ENCODE peak calls at places on chromosomes 11 and 22, in six cellular contexts. D is HCT116, Z is H1, H is WTC11, M is GM12878, C is HepG2. V is an unnamed sample.

GRCh38 chr22:31748490-31748889 is 1.4 kb downstream of the PRR14L start:
- DNase-seq in D (no peak), Z (no peak), H (no peak), M (no peak), C (no peak), V (no peak)

GRCh38 chr11:1889527-1889930 is 2.2 kb downstream of the PRR33 start:
- DNase-seq in D (no peak), Z (no peak), H (no peak), M (no peak), C (no peak), V (no peak)

GRCh38 chr22:23395476-23396361 is 184.4 kb downstream of the IGLL1 start:
- DNase-seq in D (no peak), Z (no peak), H (peak), M (no peak), C (no peak), V (no peak)

GRCh38 chr11:58301576-58301975 is 33.5 kb upstream of the OR10W1 start:
- DNase-seq in D (no peak), Z (no peak), H (no peak), M (no peak), C (no peak), V (no peak)

GRCh38 chr11:4098026-4098621 is 3.5 kb downstream of the RRM1 start:
- DNase-seq in D (no peak), Z (no peak), H (no peak), M (no peak), C (no peak), V (no peak)

GRCh38 chr11:66600219-66600923 is 7.4 kb downstream of the CCS start:
- DNase-seq in D (no peak), Z (no peak), H (no peak), M (no peak), C (no peak), V (peak)

GRCh38 chr11:60942970-60943565 is 8.9 kb downstream of the SLC15A3 start:
- DNase-seq in D (no peak), Z (no peak), H (no peak), M (no peak), C (no peak), V (no peak)

GRCh38 chr11:86497310-86497709 is 122.6 kb downstream of the CCDC81 start:
- DNase-seq in D (no peak), Z (no peak), H (no peak), M (no peak), C (no peak), V (no peak)

GRCh38 chr11:1748467-1749019 is 1.9 kb downstream of the IFITM10 start:
- DNase-seq in D (no peak), Z (no peak), H (no peak), M (no peak), C (no peak), V (no peak)

GRCh38 chr22:43088616-43088978 is 594 bp downstream of the TTLL1 start:
- DNase-seq in D (no peak), Z (no peak), H (no peak), M (no peak), C (no peak), V (no peak)

GRCh38 chr11:83456075-83456474 is 169.9 kb upstream of the CCDC90B start:
- DNase-seq in D (no peak), Z (no peak), H (peak), M (no peak), C (no peak), V (no peak)

GRCh38 chr11:26465270-26465669 is 106.8 kb downstream of the MUC15 start:
- DNase-seq in D (no peak), Z (no peak), H (no peak), M (no peak), C (no peak), V (no peak)

GRCh38 chr22:36221799-36222751 is 17.3 kb downstream of the APOL2 start:
- DNase-seq in D (peak), Z (peak), H (peak), M (no peak), C (peak), V (peak)

GRCh38 chr11:16000065-16000464 is 356.3 kb downstream of the SOX6 start:
- DNase-seq in D (no peak), Z (no peak), H (no peak), M (no peak), C (no peak), V (no peak)

GRCh38 chr11:16007514-16007913 is 348.8 kb downstream of the SOX6 start:
- DNase-seq in D (no peak), Z (no peak), H (no peak), M (no peak), C (no peak), V (no peak)

GRCh38 chr11:16001044-16001568 is 355.2 kb downstream of the SOX6 start:
- DNase-seq in D (no peak), Z (no peak), H (no peak), M (no peak), C (no peak), V (no peak)

GRCh38 chr11:16002942-16003341 is 353.4 kb downstream of the SOX6 start:
- DNase-seq in D (no peak), Z (no peak), H (no peak), M (no peak), C (no peak), V (no peak)

GRCh38 chr11:16001899-16002426 is 354.4 kb downstream of the SOX6 start:
- DNase-seq in D (peak), Z (no peak), H (no peak), M (no peak), C (peak), V (no peak)
- TF ChIP-seq SP1 in D (no peak), Z (no peak), H (no peak), M (no peak), C (no peak), V (no peak)

GRCh38 chr22:38416621-38417251 is 38.3 kb downstream of the KCNJ4 start:
- DNase-seq in D (no peak), Z (no peak), H (peak), M (no peak), C (no peak), V (no peak)
- TF ChIP-seq ATF3 in D (no peak), Z (no peak), H (no peak), M (no peak), C (no peak), V (no peak)

GRCh38 chr11:76005746-76006145 is 190.7 kb downstream of the UVRAG start:
- DNase-seq in D (no peak), Z (no peak), H (no peak), M (no peak), C (no peak), V (no peak)
- TF ChIP-seq SP1 in D (no peak), Z (no peak), H (no peak), M (no peak), C (no peak), V (no peak)

GRCh38 chr22:19124377-19124776 is 2.2 kb upstream of the DGCR2 start:
- DNase-seq in D (no peak), Z (no peak), H (no peak), M (no peak), C (no peak), V (no peak)
- TF ChIP-seq ATF3 in D (no peak), Z (no peak), H (no peak), M (no peak), C (no peak), V (no peak)

DNA sequence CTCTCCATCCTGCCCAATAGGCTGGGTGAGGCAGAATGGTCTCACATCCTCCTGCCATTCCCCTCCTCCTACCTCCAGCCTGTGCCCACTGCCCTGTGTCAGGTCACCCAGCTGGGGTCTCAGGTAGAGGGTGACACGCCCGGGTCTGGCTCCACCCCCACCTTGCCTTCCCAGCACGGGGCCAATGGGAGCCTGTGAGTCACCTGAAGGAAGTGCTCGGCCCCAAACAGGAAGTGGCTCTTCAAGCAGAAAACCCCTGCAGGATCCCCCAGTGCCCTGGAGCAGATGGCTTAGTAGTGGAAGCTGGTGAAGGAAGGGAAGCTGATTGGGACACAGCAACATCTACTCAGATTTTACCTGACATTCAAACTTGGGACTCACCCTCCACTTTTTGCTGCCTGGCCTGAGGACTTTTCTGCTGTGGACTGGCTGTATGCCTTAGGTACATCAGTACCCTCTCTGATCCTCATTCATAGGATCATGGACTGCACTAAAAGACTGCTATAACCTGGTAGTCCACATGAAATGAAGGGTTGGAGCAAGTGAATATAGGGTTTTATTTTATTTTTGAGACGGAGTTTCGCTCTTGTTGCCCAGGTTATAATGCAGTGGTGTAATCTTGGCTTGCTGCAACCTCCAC is 33.4 kb downstream of the GDPD5 start:
- DNase-seq in D (no peak), Z (peak), H (peak), M (no peak), C (no peak), V (no peak)
- TF ChIP-seq SP1 in D (no peak), Z (no peak), H (no peak), M (no peak), C (no peak), V (no peak)

V was measured in K562.